ENCODE peak calls at places on chromosomes 13 and 19, in nine cellular contexts. H is CD8-positive, alpha-beta T cell; P is ascending aorta; V is hepatocyte; R is kidney; G is tibial artery; K is OCI-LY7; I is ovary; F is lung. Z is an unnamed sample.

GRCh38 chr19:9913237-9914000 is 22.9 kb downstream of the OLFM2 start:
- DNase-seq in R (peak), H (no peak), V (peak), I (peak), K (no peak), G (no peak), P (no peak), F (no peak), Z (no peak)

GRCh38 chr13:39201075-39201630 is 162.9 kb downstream of the NHLRC3 start:
- DNase-seq in G (no peak), P (no peak), F (no peak), V (no peak), R (no peak), K (no peak), I (no peak), H (no peak), Z (no peak)

GRCh38 chr13:24618219-24618955 is 61.8 kb upstream of the ATP12A start:
- DNase-seq in P (no peak), F (no peak), H (peak), V (no peak), I (no peak), G (no peak), R (no peak), K (peak), Z (no peak)

GRCh38 chr19:531009-531752 is 379 bp upstream of the CDC34 start:
- DNase-seq in K (peak), F (peak), P (peak), H (peak), I (peak), R (peak), G (peak), V (peak), Z (no peak)

GRCh38 chr13:66171821-66172220 is 1058.3 kb downstream of the PCDH9 start:
- DNase-seq in F (no peak), P (no peak), R (no peak), K (no peak), H (no peak), G (no peak), V (no peak), I (no peak), Z (no peak)

GRCh38 chr13:82698941-82699340 is 1183.3 kb downstream of the SLITRK1 start:
- DNase-seq in F (no peak), V (no peak), I (no peak), P (no peak), K (no peak), H (no peak), R (no peak), G (no peak), Z (no peak)

GRCh38 chr19:5691205-5691929 is 1.3 kb downstream of the RPL36 start:
- DNase-seq in F (no peak), G (peak), K (peak), R (peak), V (peak), P (no peak), I (peak), H (peak), Z (no peak)

GRCh38 chr13:108495686-108496363 is 133.6 kb upstream of the MYO16 start:
- DNase-seq in K (no peak), G (no peak), V (peak), R (peak), F (no peak), H (no peak), P (no peak), I (no peak), Z (no peak)

GRCh38 chr19:50909240-50910070 is 1.7 kb downstream of the KLK4 start:
- DNase-seq in R (no peak), I (peak), F (no peak), K (peak), G (no peak), P (no peak), H (no peak), V (peak), Z (no peak)

GRCh38 chr19:11014403-11014911 is 53.6 kb downstream of the SMARCA4 start:
- DNase-seq in P (no peak), F (no peak), I (no peak), R (no peak), H (no peak), G (no peak), V (no peak), K (no peak), Z (no peak)

GRCh38 chr13:44219808-44220544 is 153.6 kb upstream of the SERP2 start:
- DNase-seq in V (no peak), G (no peak), R (no peak), K (no peak), I (no peak), P (no peak), F (no peak), H (no peak), Z (no peak)

GRCh38 chr13:111346281-111346680 is 25.8 kb downstream of the TEX29 start:
- DNase-seq in I (no peak), V (no peak), R (no peak), K (no peak), H (no peak), F (peak), P (no peak), G (no peak), Z (no peak)

GRCh38 chr19:30783936-30784335 is 411.8 kb downstream of the ZNF536 start:
- DNase-seq in P (no peak), G (no peak), V (no peak), H (no peak), I (no peak), F (no peak), R (no peak), K (no peak), Z (no peak)

GRCh38 chr19:5753743-5754142 is 30.8 kb downstream of the PRR22 start:
- DNase-seq in P (no peak), F (no peak), K (no peak), I (no peak), H (no peak), G (no peak), V (no peak), R (no peak), Z (no peak)

GRCh38 chr19:1585243-1585580 is 7.5 kb downstream of the MBD3 start:
- DNase-seq in V (no peak), F (no peak), H (no peak), G (no peak), P (no peak), R (no peak), I (no peak), K (no peak), Z (no peak)

GRCh38 chr19:42250666-42251531 is 4.0 kb downstream of the ERF start:
- DNase-seq in K (no peak), F (no peak), G (no peak), R (peak), H (no peak), I (peak), V (no peak), P (no peak), Z (peak)

GRCh38 chr19:42249149-42249750 is 5.7 kb downstream of the ERF start:
- DNase-seq in I (peak), G (no peak), R (peak), V (no peak), K (no peak), H (no peak), F (no peak), P (no peak), Z (no peak)

GRCh38 chr19:42251572-42251990 is 3.3 kb downstream of the ERF start:
- DNase-seq in P (no peak), G (no peak), R (no peak), K (no peak), H (no peak), F (no peak), V (no peak), I (peak), Z (no peak)

GRCh38 chr19:42249769-42250168 is 5.2 kb downstream of the ERF start:
- DNase-seq in V (no peak), K (no peak), H (no peak), G (no peak), I (no peak), F (no peak), P (no peak), R (no peak), Z (no peak)

GRCh38 chr19:42250249-42250665 is 4.7 kb downstream of the ERF start:
- DNase-seq in V (no peak), F (no peak), R (peak), P (peak), G (no peak), H (no peak), I (peak), K (no peak), Z (no peak)
- H3K27ac ChIP-seq in V (peak), F (peak), R (peak), P (peak), G (peak), H (no peak), I (peak), K (no peak), Z (peak)

GRCh38 chr13:21673592-21674270 is 2.9 kb downstream of the FGF9 start:
- DNase-seq in G (no peak), V (peak), I (no peak), H (no peak), K (peak), R (peak), P (no peak), F (no peak), Z (no peak)
- TF ChIP-seq CTCF in G (no peak), V (peak), I (no peak), H (peak), K (no peak), R (no peak), P (no peak), F (no peak), Z (no peak)

DNA sequence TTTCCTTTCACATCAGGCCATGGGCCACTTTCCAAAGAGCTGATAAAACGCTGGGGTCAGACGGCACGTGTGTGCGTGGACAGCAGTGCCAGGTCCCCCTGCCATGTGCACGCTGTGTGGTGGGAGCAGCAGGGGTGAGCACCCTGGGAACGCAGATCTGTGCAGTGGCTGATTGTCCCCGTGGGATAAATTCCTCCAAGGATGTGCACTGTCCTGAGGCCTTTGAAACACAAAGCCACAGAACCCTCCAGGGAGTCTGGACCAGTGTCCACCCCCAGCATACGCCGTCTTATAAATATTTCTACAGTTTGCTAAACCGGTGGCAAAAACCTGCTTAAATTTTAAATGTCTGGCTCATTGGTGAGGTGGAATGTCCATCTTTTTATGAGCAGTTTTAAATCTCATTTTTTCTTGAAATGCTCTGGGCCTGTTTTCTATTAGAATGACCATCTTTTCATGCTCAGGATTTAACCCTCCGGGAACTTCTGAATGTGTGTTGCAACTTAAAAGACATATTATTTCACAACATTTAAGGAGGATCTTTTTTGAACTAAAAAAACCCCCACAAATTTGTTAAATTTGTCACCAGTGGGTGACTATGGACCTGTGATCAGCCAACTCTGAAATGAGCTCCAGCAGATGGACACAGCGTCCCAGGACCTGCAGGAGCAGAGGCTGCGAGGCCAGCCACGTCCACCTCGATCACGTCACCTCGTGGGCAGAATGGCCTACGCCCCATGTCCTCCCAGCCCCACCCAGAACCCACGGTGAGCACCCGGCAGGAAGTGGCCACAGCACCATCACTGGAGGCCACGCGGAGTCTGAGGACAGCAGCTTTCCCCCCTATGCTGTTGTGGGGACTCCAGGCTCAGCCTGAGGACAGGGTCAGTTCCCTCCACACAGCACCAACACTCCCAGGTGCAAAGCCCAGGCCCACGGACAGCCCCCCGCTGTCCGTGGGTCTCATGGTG is 68.6 kb downstream of the RASA3 start:
- DNase-seq in P (peak), V (no peak), H (no peak), G (peak), K (no peak), I (peak), F (peak), R (peak), Z (no peak)
- H3K4me3 ChIP-seq in P (peak), V (no peak), H (no peak), G (peak), K (no peak), I (peak), F (no peak), R (peak), Z (peak)

DNA sequence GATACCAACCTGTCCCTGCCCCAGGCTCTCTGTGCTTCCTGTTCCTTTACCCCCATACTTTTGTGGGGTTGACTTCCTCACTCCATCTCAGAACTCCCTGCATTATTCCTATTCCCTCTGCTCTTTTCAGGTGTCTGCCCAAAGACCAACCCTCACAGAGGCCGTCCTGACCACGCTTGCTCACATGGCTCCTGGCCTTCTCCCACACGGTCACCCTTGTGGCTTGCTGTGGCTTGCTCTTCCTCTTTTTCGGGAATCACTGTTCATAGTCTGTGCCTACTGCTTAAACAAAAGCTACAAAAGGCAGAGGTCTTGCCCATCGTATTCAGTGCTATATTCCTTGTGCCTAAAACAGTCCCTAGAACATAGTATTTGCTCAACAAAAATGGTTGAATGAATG is 25.2 kb upstream of the ARGLU1 start:
- DNase-seq in G (no peak), F (no peak), P (no peak), R (no peak), V (no peak), I (no peak), H (no peak), K (no peak), Z (no peak)
- H3K27ac ChIP-seq in G (no peak), F (no peak), P (no peak), R (no peak), V (no peak), I (no peak), H (no peak), K (no peak), Z (no peak)

GRCh38 chr13:99972190-99972731 is 694 bp upstream of the ZIC5 start:
- DNase-seq in R (no peak), H (no peak), K (no peak), G (no peak), F (no peak), P (no peak), I (no peak), V (no peak), Z (no peak)

GRCh38 chr13:99974296-99974938 is 2.9 kb upstream of the ZIC5 start:
- DNase-seq in F (no peak), K (no peak), P (no peak), G (no peak), H (no peak), R (no peak), I (no peak), V (no peak), Z (no peak)

GRCh38 chr13:99971576-99972189 is at the start of gene ZIC5:
- DNase-seq in P (no peak), R (no peak), H (no peak), G (no peak), F (no peak), I (no peak), V (no peak), K (no peak), Z (no peak)

GRCh38 chr13:99973786-99974185 is 2.2 kb upstream of the ZIC5 start:
- DNase-seq in H (no peak), R (no peak), I (no peak), V (no peak), P (no peak), K (no peak), G (no peak), F (no peak), Z (no peak)

DNA sequence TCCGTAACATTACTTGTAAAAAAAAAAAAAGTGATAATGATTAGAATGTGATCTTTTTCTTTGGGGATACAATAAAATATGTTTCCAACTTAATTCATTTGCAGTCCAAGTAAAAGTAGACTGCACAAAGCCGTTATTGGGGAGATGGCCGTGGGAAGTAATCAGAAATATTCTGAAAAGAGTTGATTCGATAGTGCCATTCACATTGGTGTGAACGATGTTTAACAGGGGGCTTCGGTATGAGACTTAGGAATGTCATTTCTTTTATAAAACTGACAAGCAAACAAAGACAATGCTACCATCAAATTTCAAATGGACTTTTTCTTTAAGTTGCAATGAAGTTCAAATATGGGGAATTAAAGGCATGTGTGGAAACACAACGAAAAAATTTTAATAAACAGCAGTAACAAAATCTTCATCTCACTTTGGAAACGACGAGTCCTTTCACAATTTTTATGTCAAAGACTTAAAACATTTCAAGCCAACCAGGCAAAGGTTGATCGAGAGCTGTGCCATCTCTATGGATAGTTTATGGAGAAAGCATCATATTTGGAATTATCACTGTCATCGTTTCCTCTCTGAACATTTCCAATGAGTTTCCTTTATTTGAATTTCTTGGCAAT is 1.7 kb upstream of the ZIC5 start:
- DNase-seq in R (no peak), G (no peak), K (no peak), P (no peak), I (no peak), F (no peak), V (no peak), H (no peak), Z (no peak)
- TF ChIP-seq CTCF in R (no peak), G (no peak), K (no peak), P (no peak), I (no peak), F (no peak), V (no peak), H (no peak), Z (no peak)

DNA sequence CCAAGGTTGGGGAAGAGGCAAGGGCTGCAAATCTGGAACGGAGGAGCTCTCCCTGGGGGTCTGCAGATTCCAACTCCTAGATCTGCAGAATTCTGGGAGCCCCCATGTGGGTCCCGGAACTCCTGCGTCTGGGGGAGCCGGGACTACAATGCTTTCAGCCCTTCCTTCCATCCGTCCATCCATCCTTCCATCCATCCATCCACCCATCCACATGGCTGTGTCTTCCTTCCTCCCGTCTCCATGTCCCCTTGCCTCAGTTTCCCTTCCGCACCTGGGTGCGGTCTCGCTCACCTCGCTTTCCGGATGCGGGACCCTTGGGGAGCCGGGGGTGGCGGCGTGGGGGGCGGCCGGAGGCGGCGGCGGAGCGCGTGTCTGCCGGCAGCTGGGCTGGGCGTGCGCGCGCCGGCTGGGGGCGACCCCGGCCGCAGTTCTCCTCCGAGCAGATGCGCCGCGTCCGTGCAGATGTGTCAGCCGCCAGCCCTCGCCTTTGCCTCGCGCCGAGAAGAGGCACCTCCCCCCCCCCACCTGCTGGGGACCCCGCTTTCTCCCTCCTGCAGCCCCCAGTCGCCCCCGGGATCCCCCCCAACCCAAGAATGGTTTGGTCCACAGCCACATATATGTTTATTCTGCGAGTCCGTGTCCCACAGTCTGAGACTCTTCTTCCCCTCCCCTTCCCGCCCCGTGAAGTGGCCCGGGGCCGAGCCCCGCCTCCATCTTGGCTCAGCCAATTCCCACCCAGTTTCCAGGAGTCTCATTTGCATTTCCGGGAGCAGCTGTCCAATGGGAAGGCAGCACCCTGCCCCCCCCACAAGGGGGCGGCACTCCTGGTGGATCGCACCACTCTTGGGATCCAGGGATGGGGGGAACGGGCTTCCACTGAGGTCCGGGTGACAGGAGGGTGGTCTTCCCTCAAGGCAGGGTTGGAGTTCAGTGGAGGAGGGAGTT is 8.8 kb downstream of the ISOC2 start:
- DNase-seq in V (peak), I (peak), H (no peak), P (no peak), R (peak), F (peak), K (peak), G (peak), Z (peak)
- H3K4me3 ChIP-seq in V (no peak), I (no peak), H (no peak), P (no peak), R (no peak), F (no peak), K (no peak), G (no peak), Z (peak)

Z was measured in dorsolateral prefrontal cortex.